ENCODE peak calls at places on chromosomes 13 and 19, in four cellular contexts. B, H, E and Z are unnamed samples.

GRCh38 chr13:92354583-92354982 is 872.0 kb upstream of the GPC6 start:
- DNase-seq in B (no peak), H (no peak), E (no peak), Z (no peak)

GRCh38 chr13:56396318-56396717 is 744.4 kb upstream of the PRR20A start:
- DNase-seq in B (no peak), H (no peak), E (no peak), Z (no peak)

GRCh38 chr13:45621950-45622349 is 6.4 kb upstream of the ERICH6B start:
- DNase-seq in B (no peak), H (no peak), E (no peak), Z (no peak)

GRCh38 chr19:38055655-38056521 is 148.9 kb downstream of the SIPA1L3 start:
- DNase-seq in B (no peak), H (no peak), E (no peak), Z (no peak)

GRCh38 chr13:79735228-79735627 is 254.3 kb downstream of the NDFIP2 start:
- DNase-seq in B (no peak), H (peak; percentile 41), E (no peak), Z (no peak)

GRCh38 chr13:84400711-84401110 is 518.4 kb upstream of the SLITRK1 start:
- DNase-seq in B (no peak), H (peak; percentile 82), E (no peak), Z (no peak)

GRCh38 chr19:50315773-50316448 is 13.3 kb downstream of the KCNC3 start:
- DNase-seq in B (no peak), H (no peak), E (peak; percentile 61), Z (no peak)

GRCh38 chr13:30033681-30034447 is 183.4 kb upstream of the UBL3 start:
- DNase-seq in B (no peak), H (peak; percentile 97), E (no peak), Z (no peak)

GRCh38 chr13:50072676-50073075 is 57.4 kb downstream of the KCNRG start:
- DNase-seq in B (no peak), H (no peak), E (no peak), Z (peak; percentile 38)

GRCh38 chr13:109644069-109644750 is 142.2 kb downstream of the IRS2 start:
- DNase-seq in B (no peak), H (no peak), E (no peak), Z (no peak)

GRCh38 chr13:76754414-76754813 is 131.8 kb downstream of the KCTD12 start:
- DNase-seq in B (no peak), H (peak; percentile 60), E (no peak), Z (peak; percentile 90)

GRCh38 chr13:33494596-33495214 is 209.2 kb upstream of the STARD13 start:
- DNase-seq in B (no peak), H (peak; percentile 97), E (no peak), Z (peak; percentile 99)

GRCh38 chr13:59346861-59347470 is 816.8 kb downstream of the DIAPH3 start:
- DNase-seq in B (no peak), H (no peak), E (no peak), Z (no peak)

GRCh38 chr13:59342396-59342795 is 821.3 kb downstream of the DIAPH3 start:
- DNase-seq in B (no peak), H (no peak), E (no peak), Z (peak; percentile 80)

GRCh38 chr13:59343132-59343531 is 820.6 kb downstream of the DIAPH3 start:
- DNase-seq in B (no peak), H (no peak), E (no peak), Z (no peak)

GRCh38 chr13:59343993-59344780 is 819.5 kb downstream of the DIAPH3 start:
- DNase-seq in B (no peak), H (no peak), E (no peak), Z (no peak)

GRCh38 chr13:59345316-59345715 is 818.4 kb downstream of the DIAPH3 start:
- DNase-seq in B (no peak), H (no peak), E (no peak), Z (peak; percentile 55)
- TF ChIP-seq FOS in B (no peak), H (no peak), E (no peak), Z (no peak)

GRCh38 chr19:35556846-35557538 is 6.5 kb downstream of the ATP4A start:
- DNase-seq in B (no peak), H (no peak), E (no peak), Z (no peak)
- H3K4me3 ChIP-seq in B (no peak overlapping the region), H (no peak overlapping the region), E (no peak overlapping the region), Z (no peak overlapping the region)

DNA sequence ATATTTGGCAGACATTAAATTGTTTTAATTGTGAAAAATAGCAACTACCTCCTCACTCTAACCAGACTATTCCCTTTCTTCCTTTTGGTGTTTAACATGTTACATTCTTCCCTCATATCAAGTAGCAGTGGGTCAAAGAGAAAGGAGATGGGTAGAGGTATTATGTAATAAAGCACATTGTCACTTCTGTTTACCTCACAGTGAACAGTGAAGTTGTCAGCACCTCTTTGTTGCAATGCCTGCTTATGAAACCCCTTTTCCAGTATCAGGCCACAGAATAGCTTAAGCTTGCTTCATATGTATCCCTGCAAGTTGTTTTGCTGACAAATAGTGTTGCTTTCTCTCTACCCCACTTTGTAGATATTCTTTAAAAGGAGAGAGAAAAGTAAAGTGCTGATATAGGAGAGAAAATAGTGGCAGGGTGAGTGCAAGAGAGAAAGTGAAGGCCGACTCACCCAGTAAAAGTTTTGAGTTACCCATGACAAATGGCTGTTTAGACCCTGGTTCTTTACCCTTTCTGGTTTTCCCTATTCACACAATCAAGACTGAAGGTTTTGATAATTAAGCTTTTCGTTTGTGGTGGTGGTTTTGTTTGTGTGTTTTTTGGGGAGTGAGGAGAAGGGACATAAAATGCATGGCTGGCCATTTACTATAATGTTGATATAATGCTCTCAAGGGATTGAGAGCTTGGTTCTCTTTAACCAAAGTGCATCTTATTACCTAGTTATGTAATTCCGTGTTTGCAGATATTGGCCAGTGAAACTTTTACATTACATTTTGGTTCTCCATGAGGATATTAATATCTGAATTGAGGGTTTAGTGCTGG is 3.7 kb downstream of the ITM2B start:
- DNase-seq in B (no peak), H (no peak), E (no peak), Z (peak; percentile 32)
- TF ChIP-seq FOS in B (no peak), H (no peak), E (no peak), Z (no peak)

GRCh38 chr19:12647047-12647446 is 19.5 kb downstream of the MAN2B1 start:
- DNase-seq in B (no peak), H (no peak), E (no peak), Z (no peak)

GRCh38 chr19:12648088-12648487 is 18.5 kb downstream of the MAN2B1 start:
- DNase-seq in B (no peak), H (no peak), E (peak; percentile 53), Z (no peak)

GRCh38 chr19:12649941-12650340 is 16.6 kb downstream of the MAN2B1 start:
- DNase-seq in B (no peak), H (no peak), E (no peak), Z (no peak)

GRCh38 chr19:12646551-12646950 is 20.0 kb downstream of the MAN2B1 start:
- DNase-seq in B (no peak), H (no peak), E (no peak), Z (no peak)

GRCh38 chr19:12647490-12648071 is 19.0 kb downstream of the MAN2B1 start:
- DNase-seq in B (no peak), H (no peak), E (peak; percentile 89), Z (peak; percentile 36)
- H3K4me3 ChIP-seq in B (no peak overlapping the region), H (peak overlapping the region; percentile 41), E (peak overlapping the region; percentile 48), Z (no peak overlapping the region)

GRCh38 chr13:35471466-35472307 is 4.8 kb downstream of the MAB21L1 start:
- DNase-seq in B (no peak), H (no peak), E (no peak), Z (no peak)
- TF ChIP-seq FOS in B (no peak), H (no peak), E (no peak), Z (no peak)